ENCODE peak calls at places on chromosomes 12 and 14, in eight cellular contexts. N is cardiac muscle cell, E is ovary, M is type B pancreatic cell, B is astrocyte of the cerebellum, G is fibroblast of lung, O is stomach, Z is A549. F is an unnamed sample.

GRCh38 chr12:81245918-81246611 is 168.2 kb downstream of the ACSS3 start:
- DNase-seq in N (peak), Z (no peak), B (no peak), M (no peak), O (no peak), G (no peak), E (peak), F (no peak)

GRCh38 chr12:57101892-57102695 is 9.1 kb downstream of the STAT6 start:
- DNase-seq in N (no peak), Z (peak), O (peak), E (peak), G (no peak), B (no peak), M (no peak), F (no peak)

GRCh38 chr12:5059358-5059757 is 15.7 kb downstream of the KCNA5 start:
- DNase-seq in Z (no peak), B (no peak), G (no peak), E (no peak), N (peak), M (no peak), O (no peak), F (no peak)

GRCh38 chr14:50718949-50719348 is 50.8 kb upstream of the SAV1 start:
- DNase-seq in G (no peak), N (no peak), E (no peak), M (no peak), Z (no peak), B (no peak), O (no peak), F (no peak)

GRCh38 chr12:132186857-132187620 is 42.8 kb downstream of the NOC4L start:
- DNase-seq in B (no peak), E (no peak), Z (no peak), O (no peak), G (no peak), M (no peak), N (no peak), F (no peak)

GRCh38 chr12:126718365-126718764 is 1548.6 kb upstream of the TMEM132C start:
- DNase-seq in O (no peak), Z (no peak), B (no peak), M (no peak), E (no peak), G (no peak), N (no peak), F (no peak)

GRCh38 chr14:58876613-58877012 is 238.9 kb downstream of the DACT1 start:
- DNase-seq in O (no peak), N (no peak), G (no peak), M (no peak), E (no peak), B (no peak), Z (no peak), F (no peak)

GRCh38 chr14:24473211-24473610 is 30.6 kb upstream of the SDR39U1 start:
- DNase-seq in G (no peak), E (no peak), N (no peak), B (no peak), O (no peak), M (no peak), Z (no peak), F (no peak)

GRCh38 chr14:88255196-88255595 is 67.9 kb downstream of the KCNK10 start:
- DNase-seq in E (no peak), Z (no peak), N (no peak), B (no peak), G (no peak), M (no peak), O (no peak), F (no peak)

GRCh38 chr14:94826774-94827173 is 56.9 kb upstream of the GSC start:
- DNase-seq in M (no peak), B (no peak), N (no peak), O (no peak), E (no peak), G (no peak), Z (no peak), F (no peak)

GRCh38 chr12:113519464-113520191 is 48.0 kb upstream of the LHX5 start:
- DNase-seq in O (no peak), N (no peak), M (no peak), G (no peak), B (no peak), E (no peak), Z (no peak), F (no peak)

GRCh38 chr12:43891856-43892574 is 56.1 kb downstream of the TMEM117 start:
- DNase-seq in G (no peak), O (no peak), Z (no peak), B (no peak), E (no peak), N (no peak), M (no peak), F (no peak)

GRCh38 chr14:35121026-35121886 is 534 bp downstream of the PPP2R3C start:
- DNase-seq in M (no peak), Z (peak), N (no peak), G (peak), E (peak), O (no peak), B (no peak), F (no peak)

GRCh38 chr14:64401923-64402322 is 13.8 kb downstream of the MTHFD1 start:
- DNase-seq in O (no peak), E (no peak), G (no peak), B (no peak), Z (no peak), M (no peak), N (no peak), F (no peak)

GRCh38 chr12:132219323-132219722 is 75.1 kb downstream of the NOC4L start:
- DNase-seq in B (no peak), N (no peak), M (no peak), G (no peak), E (no peak), O (no peak), Z (no peak), F (no peak)

GRCh38 chr14:104433401-104434213 is 146.0 kb upstream of the C14orf180 start:
- DNase-seq in N (no peak), B (no peak), Z (no peak), M (peak), O (peak), E (no peak), G (no peak), F (peak)

GRCh38 chr14:63896278-63896720 is 43.5 kb downstream of the SYNE2 start:
- DNase-seq in E (no peak), N (no peak), Z (no peak), M (no peak), G (peak), O (peak), B (peak), F (no peak)

GRCh38 chr14:94483729-94484275 is 7.8 kb upstream of the SERPINA9 start:
- DNase-seq in O (no peak), M (no peak), N (no peak), G (peak), E (no peak), Z (no peak), B (no peak), F (no peak)

GRCh38 chr12:70920251-70920851 is at the start of gene PTPRR:
- DNase-seq in O (no peak), E (peak), Z (no peak), M (no peak), G (no peak), B (no peak), N (peak), F (no peak)

GRCh38 chr14:64983439-64984310 is 3.0 kb upstream of the FNTB start:
- DNase-seq in B (peak), N (peak), Z (peak), M (no peak), E (no peak), G (peak), O (peak), F (peak)

GRCh38 chr12:108400060-108400459 is 60.9 kb upstream of the CMKLR1 start:
- DNase-seq in Z (no peak), O (no peak), M (no peak), N (no peak), B (no peak), E (no peak), G (no peak), F (no peak)

GRCh38 chr14:37150414-37150813 is 22.0 kb downstream of the SLC25A21 start:
- DNase-seq in M (no peak), Z (peak), B (peak), E (no peak), N (peak), O (no peak), G (peak), F (no peak)

GRCh38 chr14:74616996-74617700 is 5.1 kb upstream of the LTBP2 start:
- DNase-seq in B (no peak), M (no peak), O (no peak), G (peak), N (no peak), E (no peak), Z (no peak), F (no peak)

GRCh38 chr12:13523926-13524325 is 327.4 kb downstream of the EMP1 start:
- DNase-seq in E (no peak), M (no peak), G (no peak), Z (no peak), O (no peak), N (no peak), B (no peak), F (no peak)

GRCh38 chr12:60421741-60422140 is 825.9 kb downstream of the SLC16A7 start:
- DNase-seq in Z (no peak), E (no peak), M (no peak), O (no peak), B (no peak), G (peak), N (no peak), F (no peak)

GRCh38 chr14:105739331-105740102 is 213.1 kb downstream of the TMEM121 start:
- DNase-seq in O (no peak), N (no peak), G (no peak), E (no peak), Z (no peak), M (no peak), B (no peak), F (peak)

GRCh38 chr14:102690509-102691286 is 86.6 kb upstream of the TRAF3 start:
- DNase-seq in M (no peak), B (no peak), Z (no peak), O (peak), G (no peak), E (no peak), N (no peak), F (no peak)

GRCh38 chr12:131808744-131809371 is 19.3 kb upstream of the MMP17 start:
- DNase-seq in O (no peak), M (no peak), B (no peak), N (no peak), G (no peak), Z (no peak), E (no peak), F (no peak)

GRCh38 chr12:112584266-112584722 is 165.5 kb downstream of the PTPN11 start:
- DNase-seq in M (no peak), G (no peak), O (no peak), E (no peak), B (no peak), N (no peak), Z (peak), F (no peak)

GRCh38 chr12:32134144-32134888 is 27.7 kb downstream of the BICD1 start:
- DNase-seq in M (no peak), Z (no peak), O (no peak), B (no peak), N (no peak), G (peak), E (no peak), F (no peak)

GRCh38 chr14:99241314-99242035 is 30.5 kb downstream of the BCL11B start:
- DNase-seq in M (no peak), G (no peak), E (no peak), O (no peak), B (no peak), Z (no peak), N (no peak), F (no peak)

GRCh38 chr12:2487278-2487677 is 307.5 kb upstream of the FKBP4 start:
- DNase-seq in Z (no peak), O (no peak), E (no peak), M (no peak), G (no peak), N (no peak), B (no peak), F (no peak)

GRCh38 chr14:100278702-100279101 is 27.5 kb downstream of the SLC25A29 start:
- DNase-seq in G (peak), E (no peak), B (peak), N (no peak), O (no peak), M (no peak), Z (no peak), F (no peak)

GRCh38 chr12:107929436-107929835 is 154.9 kb downstream of the ASCL4 start:
- DNase-seq in N (peak), G (peak), E (no peak), O (no peak), B (peak), M (no peak), Z (peak), F (no peak)

GRCh38 chr14:95026851-95027463 is 130.4 kb downstream of the DICER1 start:
- DNase-seq in B (no peak), E (no peak), O (no peak), M (no peak), G (no peak), N (no peak), Z (no peak), F (peak)

GRCh38 chr12:105281694-105282049 is 45.7 kb upstream of the APPL2 start:
- DNase-seq in E (no peak), B (no peak), Z (peak), M (no peak), N (no peak), G (no peak), O (peak), F (no peak)
- TF ChIP-seq CTCF in E (no peak), B (no peak), Z (no peak), M (no peak), N (no peak), G (no peak), O (no peak), F (no peak)

DNA sequence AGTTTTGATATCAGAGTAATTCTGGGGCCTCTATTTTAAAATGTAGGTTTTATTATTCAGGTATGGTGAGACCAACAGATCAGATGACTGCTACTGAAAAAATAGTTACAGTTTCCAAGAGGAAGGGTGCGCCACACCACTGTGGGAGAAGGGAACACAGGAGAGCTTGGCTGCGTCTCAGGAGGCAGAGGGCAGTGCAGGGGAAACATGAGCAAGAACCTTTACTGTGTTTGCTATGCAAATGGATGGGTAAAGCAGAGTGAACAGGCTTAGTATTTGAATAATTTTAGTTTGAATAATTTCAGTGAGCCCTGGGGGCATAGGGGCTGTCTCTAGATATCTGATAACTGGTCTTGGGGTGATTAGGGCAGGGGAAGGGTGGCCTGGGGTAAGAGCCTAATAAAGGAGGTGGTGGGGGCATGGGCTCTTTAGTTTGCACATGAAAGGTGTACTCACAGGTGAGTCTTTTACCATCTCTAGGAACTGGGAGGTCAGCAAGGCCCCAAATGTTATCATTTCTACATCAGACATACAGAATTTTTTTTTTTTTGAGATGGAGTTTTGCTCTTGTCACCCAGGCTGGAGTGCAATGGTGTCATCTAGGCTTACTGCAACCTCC is 196.8 kb upstream of the NEDD1 start:
- DNase-seq in E (no peak), Z (no peak), M (no peak), G (no peak), B (no peak), O (no peak), N (peak), F (no peak)
- TF ChIP-seq CTCF in E (no peak), Z (no peak), M (no peak), G (no peak), B (no peak), O (no peak), N (no peak), F (peak)

GRCh38 chr12:55739025-55739378 is 3.9 kb upstream of the GDF11 start:
- DNase-seq in G (no peak), O (no peak), E (no peak), M (no peak), N (no peak), Z (no peak), B (no peak), F (no peak)
- TF ChIP-seq CTCF in G (no peak), O (no peak), E (no peak), M (no peak), N (no peak), Z (no peak), B (no peak), F (no peak)

GRCh38 chr12:29844667-29845066 is 60.9 kb upstream of the TMTC1 start:
- DNase-seq in M (no peak), B (no peak), Z (no peak), N (no peak), O (no peak), E (no peak), G (no peak), F (no peak)
- TF ChIP-seq CTCF in M (no peak), B (no peak), Z (no peak), N (no peak), O (no peak), E (no peak), G (no peak), F (no peak)

GRCh38 chr12:33828326-33828725 is 194.0 kb upstream of the ALG10 start:
- DNase-seq in G (no peak), O (no peak), Z (no peak), N (no peak), B (no peak), E (no peak), M (no peak), F (no peak)

GRCh38 chr12:33830070-33830469 is 192.2 kb upstream of the ALG10 start:
- DNase-seq in O (no peak), G (no peak), E (no peak), N (no peak), M (no peak), B (no peak), Z (no peak), F (no peak)

GRCh38 chr12:33834672-33835071 is 187.6 kb upstream of the ALG10 start:
- DNase-seq in E (no peak), N (no peak), M (no peak), G (no peak), B (no peak), O (no peak), Z (no peak), F (no peak)

DNA sequence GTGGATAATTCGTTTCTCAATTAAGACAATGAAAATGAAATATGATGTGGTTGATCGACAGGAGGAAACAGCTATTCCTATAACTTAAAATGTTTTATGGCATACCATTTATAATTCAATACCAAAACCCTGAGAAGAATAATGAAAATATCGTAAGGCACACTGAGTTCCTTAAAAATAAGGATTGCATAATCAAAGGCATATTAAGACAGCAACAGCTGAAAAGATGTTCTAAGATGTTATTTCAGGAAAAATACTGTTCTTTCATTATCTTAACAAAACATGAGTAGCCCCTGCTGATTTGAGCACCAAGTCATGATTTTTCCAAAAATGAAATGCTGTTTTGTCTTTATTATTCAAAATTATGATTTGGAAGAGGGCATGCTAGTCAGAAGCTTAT is 189.4 kb upstream of the ALG10 start:
- DNase-seq in O (no peak), G (no peak), E (no peak), N (no peak), Z (no peak), M (no peak), B (no peak), F (no peak)
- TF ChIP-seq CTCF in O (no peak), G (no peak), E (no peak), N (no peak), Z (no peak), M (no peak), B (no peak), F (no peak)

DNA sequence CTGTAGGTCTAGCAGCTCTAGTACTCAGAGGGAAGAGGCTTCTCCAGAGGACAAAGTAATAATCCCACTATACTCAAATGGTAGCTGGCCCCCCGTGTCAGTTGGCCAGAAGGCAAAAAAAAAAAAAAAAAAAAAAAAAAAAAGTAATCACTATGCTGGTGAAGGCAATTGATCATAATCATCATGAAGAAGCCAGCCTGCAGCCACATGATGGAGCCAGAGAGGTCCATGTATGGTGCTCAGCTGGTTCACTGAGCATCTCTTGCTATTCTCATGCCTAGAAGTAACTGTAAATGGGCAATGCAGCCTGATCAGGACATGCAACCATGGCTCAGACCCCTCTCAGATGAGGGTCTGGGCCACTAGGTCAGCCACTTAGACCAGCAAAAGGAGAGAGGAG is 378.8 kb downstream of the MED13L start:
- DNase-seq in M (no peak), Z (no peak), N (no peak), B (no peak), O (no peak), E (no peak), G (no peak), F (no peak)
- TF ChIP-seq CTCF in M (no peak), Z (peak), N (no peak), B (peak), O (no peak), E (no peak), G (no peak), F (no peak)

F was measured in osteocyte.